ENCODE peak calls at places on chromosomes 5 and 9, in eight cellular contexts. Z is mucosa of descending colon; S is suprapubic skin; C is Peyer's patch; W is OCI-LY7; K is lower lobe of right lung; H is CD8-positive, alpha-beta memory T cell; I is prostate gland. F is an unnamed sample.
A peak's percentile ranks its signal among the peaks of the same experiment; 100 is the strongest.

GRCh38 chr9:111980398-111980797 is 83.8 kb downstream of the UGCG start:
- DNase-seq in Z (no peak), S (no peak), C (no peak), W (no peak), K (no peak), H (no peak), I (no peak), F (peak; percentile 7)

GRCh38 chr9:107491081-107492053 is 1.8 kb upstream of the KLF4 start:
- DNase-seq in Z (peak; percentile 57), S (peak; percentile 85), C (peak; percentile 60), W (no peak), K (peak; percentile 51), H (no peak), I (peak; percentile 13), F (peak; percentile 42)

GRCh38 chr9:106834888-106835287 is 28.1 kb upstream of the ZNF462 start:
- DNase-seq in Z (no peak), S (no peak), C (no peak), W (no peak), K (no peak), H (no peak), I (no peak), F (no peak)

GRCh38 chr5:68435611-68436010 is 220.1 kb downstream of the PIK3R1 start:
- DNase-seq in Z (no peak), S (no peak), C (no peak), W (peak; percentile 6), K (peak; percentile 49), H (no peak), I (no peak), F (no peak)

GRCh38 chr5:60613826-60614225 is 86.1 kb downstream of the DEPDC1B start:
- DNase-seq in Z (no peak), S (no peak), C (no peak), W (no peak), K (no peak), H (no peak), I (no peak), F (no peak)

GRCh38 chr9:38046669-38047300 is 22.2 kb downstream of the SHB start:
- DNase-seq in Z (no peak), S (no peak), C (no peak), W (no peak), K (no peak), H (no peak), I (peak; percentile 94), F (peak; percentile 69)

GRCh38 chr9:78940121-78940855 is 631.5 kb upstream of the TLE4 start:
- DNase-seq in Z (no peak), S (no peak), C (no peak), W (no peak), K (no peak), H (no peak), I (no peak), F (no peak)

GRCh38 chr5:103744159-103744558 is 181.6 kb upstream of the NUDT12 start:
- DNase-seq in Z (no peak), S (no peak), C (no peak), W (no peak), K (no peak), H (no peak), I (no peak), F (no peak)

GRCh38 chr9:1173211-1173610 is 123.1 kb downstream of the DMRT2 start:
- DNase-seq in Z (peak; percentile 55), S (no peak), C (no peak), W (no peak), K (no peak), H (no peak), I (no peak), F (peak; percentile 24)

GRCh38 chr5:14413331-14413750 is 168.3 kb upstream of the OTULINL start:
- DNase-seq in Z (no peak), S (no peak), C (no peak), W (no peak), K (no peak), H (no peak), I (no peak), F (no peak)

GRCh38 chr9:108759399-108759798 is 96.4 kb downstream of the ACTL7B start:
- DNase-seq in Z (no peak), S (no peak), C (no peak), W (no peak), K (no peak), H (no peak), I (no peak), F (no peak)

GRCh38 chr5:156716981-156717380 is 133.1 kb upstream of the PPP1R2B start:
- DNase-seq in Z (no peak), S (no peak), C (no peak), W (no peak), K (no peak), H (no peak), I (no peak), F (no peak)

GRCh38 chr5:142507528-142507927 is 178.4 kb downstream of the FGF1 start:
- DNase-seq in Z (no peak), S (no peak), C (no peak), W (no peak), K (no peak), H (no peak), I (no peak), F (no peak)

GRCh38 chr5:82406200-82406773 is 128.1 kb upstream of the RPS23 start:
- DNase-seq in Z (no peak), S (no peak), C (no peak), W (no peak), K (no peak), H (no peak), I (no peak), F (no peak)

GRCh38 chr5:94830520-94830919 is 212.1 kb downstream of the SLF1 start:
- DNase-seq in Z (no peak), S (no peak), C (no peak), W (peak; percentile 37), K (no peak), H (no peak), I (no peak), F (no peak)

GRCh38 chr5:179698935-179699639 is at the start of gene CANX:
- DNase-seq in Z (no peak), S (no peak), C (no peak), W (no peak), K (no peak), H (no peak), I (no peak), F (no peak)

GRCh38 chr5:137342764-137343163 is 156.4 kb downstream of the SPOCK1 start:
- DNase-seq in Z (no peak), S (no peak), C (no peak), W (no peak), K (no peak), H (no peak), I (no peak), F (no peak)

GRCh38 chr5:93151121-93151520 is 429.9 kb downstream of the NR2F1-AS1 start:
- DNase-seq in Z (no peak), S (no peak), C (no peak), W (no peak), K (no peak), H (no peak), I (no peak), F (no peak)

GRCh38 chr9:71680189-71680983 is 87.9 kb downstream of the CEMIP2 start:
- DNase-seq in Z (no peak), S (no peak), C (no peak), W (no peak), K (no peak), H (no peak), I (no peak), F (no peak)

GRCh38 chr9:101146508-101146907 is 118.0 kb downstream of the PLPPR1 start:
- DNase-seq in Z (no peak), S (no peak), C (no peak), W (no peak), K (no peak), H (no peak), I (no peak), F (no peak)

GRCh38 chr9:37897665-37898064 is 6.3 kb downstream of the SLC25A51 start:
- DNase-seq in Z (no peak), S (no peak), C (no peak), W (no peak), K (no peak), H (no peak), I (no peak), F (no peak)

GRCh38 chr9:136514022-136514714 is 31.3 kb upstream of the SEC16A start:
- DNase-seq in Z (no peak), S (no peak), C (no peak), W (no peak), K (no peak), H (no peak), I (no peak), F (no peak)
- H3K4me1 ChIP-seq in Z (peaks cover 8% of the 10 kb centered on the region), S (peaks cover 4% of the 10 kb centered on the region), C (no peaks in the 10 kb centered on the region), W (no peaks in the 10 kb centered on the region), K (peaks cover 50% of the 10 kb centered on the region), H (no peaks in the 10 kb centered on the region), I (no peaks in the 10 kb centered on the region), F (peaks cover 6% of the 10 kb centered on the region)

DNA sequence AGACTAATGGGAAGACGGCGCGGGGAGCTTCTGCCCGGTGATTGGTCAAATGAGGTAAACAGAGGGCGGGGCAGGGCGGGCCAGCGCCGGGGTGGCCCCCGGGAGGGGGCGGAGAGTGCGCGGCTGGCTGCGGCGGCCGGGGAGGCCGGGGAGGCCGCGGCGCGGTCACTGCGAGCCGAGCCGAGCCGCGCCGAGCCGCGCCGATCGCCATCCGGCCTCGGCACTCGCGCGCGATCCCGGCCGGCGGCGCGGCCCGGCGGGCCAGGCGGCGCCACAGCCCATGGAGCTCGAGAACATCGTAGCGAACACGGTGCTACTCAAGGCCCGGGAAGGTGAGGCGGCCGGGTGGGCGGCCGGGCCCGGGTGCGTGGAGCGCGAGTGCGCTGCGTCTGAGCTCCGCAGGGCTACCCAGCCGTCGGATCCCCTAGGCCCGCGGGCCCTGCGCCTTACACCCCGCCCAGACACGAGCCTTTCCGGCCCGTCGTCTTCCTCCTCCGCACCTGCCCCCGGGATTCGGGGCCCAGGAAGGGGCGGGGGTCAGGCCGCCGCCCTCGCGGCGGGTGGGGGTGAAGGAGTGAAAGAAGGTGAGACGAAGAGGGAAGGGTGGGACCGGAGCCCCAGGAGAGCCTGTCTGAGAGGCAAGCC is at the start of gene GRK6:
- DNase-seq in Z (peak; percentile 72), S (peak; percentile 80), C (peak; percentile 76), W (peak; percentile 81), K (peak; percentile 81), H (peak; percentile 59), I (peak; percentile 21), F (peak; percentile 58)
- H3K4me1 ChIP-seq in Z (peaks cover 23% of the 10 kb centered on the region), S (peaks cover 56% of the 10 kb centered on the region), C (peaks cover 29% of the 10 kb centered on the region), W (peaks cover 56% of the 10 kb centered on the region), K (peaks cover 53% of the 10 kb centered on the region), H (peaks cover 62% of the 10 kb centered on the region), I (peaks cover 3% of the 10 kb centered on the region), F (peaks cover 18% of the 10 kb centered on the region)

GRCh38 chr5:109325456-109325855 is 84.3 kb downstream of the PJA2 start:
- DNase-seq in Z (no peak), S (no peak), C (no peak), W (no peak), K (no peak), H (no peak), I (no peak), F (no peak)
- H3K4me1 ChIP-seq in Z (no peaks in the 10 kb centered on the region), S (peaks cover 3% of the 10 kb centered on the region), C (no peaks in the 10 kb centered on the region), W (no peaks in the 10 kb centered on the region), K (no peaks in the 10 kb centered on the region), H (no peaks in the 10 kb centered on the region), I (no peaks in the 10 kb centered on the region), F (no peaks in the 10 kb centered on the region)

DNA sequence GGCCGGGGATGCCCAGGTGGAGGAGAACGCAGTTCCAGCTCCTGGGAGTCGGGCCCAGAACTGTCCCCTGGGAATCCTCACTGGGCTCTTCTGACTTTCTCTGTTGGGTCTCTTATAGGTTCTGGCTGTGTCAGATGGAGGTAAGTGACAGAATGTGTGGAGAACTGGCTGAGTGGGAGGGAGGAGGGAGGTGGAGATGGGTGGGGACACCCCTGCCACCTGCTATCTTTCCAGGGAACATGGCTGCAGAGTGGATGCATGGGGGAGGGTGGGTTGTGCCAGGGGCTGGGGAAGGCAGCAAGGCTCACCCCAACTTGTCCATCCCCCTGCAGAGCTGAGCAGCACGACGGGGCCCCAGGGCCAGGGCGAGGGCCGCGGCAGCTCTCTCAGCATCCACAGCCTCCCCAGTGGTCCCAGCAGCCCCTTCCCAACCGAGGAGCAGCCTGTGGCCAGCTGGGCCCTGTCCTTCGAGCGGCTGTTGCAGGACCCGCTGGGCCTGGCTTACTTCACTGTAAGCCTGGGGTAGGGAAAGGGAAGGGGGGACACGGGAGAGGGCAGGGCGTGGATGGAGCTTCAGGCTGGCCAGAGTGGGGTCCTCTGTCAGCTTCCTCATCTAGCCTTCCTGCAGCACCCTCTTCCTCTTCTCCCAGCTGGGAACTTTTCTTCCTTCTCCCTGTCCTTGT is 8.3 kb downstream of the RGS14 start:
- DNase-seq in Z (no peak), S (no peak), C (no peak), W (no peak), K (no peak), H (no peak), I (no peak), F (no peak)
- H3K4me1 ChIP-seq in Z (peaks cover 34% of the 10 kb centered on the region), S (peaks cover 77% of the 10 kb centered on the region), C (peaks cover 35% of the 10 kb centered on the region), W (peaks cover 61% of the 10 kb centered on the region), K (peaks cover 66% of the 10 kb centered on the region), H (peaks cover 69% of the 10 kb centered on the region), I (peaks cover 12% of the 10 kb centered on the region), F (peaks cover 66% of the 10 kb centered on the region)

F was measured in right lobe of liver.